ENCODE peak calls at places on chromosome 7, in four cellular contexts. R is GM12865, J is pancreas, N is fibroblast of lung. Q is an unnamed sample.
A peak's percentile ranks its signal among the peaks of the same experiment; 100 is the strongest.

GRCh38 chr7:26369519-26370385 is 78.1 kb downstream of the SNX10 start:
- DNase-seq in R (peak; percentile 48), N (peak; percentile 14), J (no peak), Q (no peak)

GRCh38 chr7:155868955-155869783 is 56.9 kb upstream of the SHH start:
- DNase-seq in N (no peak), J (no peak), R (no peak), Q (no peak)

GRCh38 chr7:145909956-145910611 is 206.5 kb upstream of the CNTNAP2 start:
- DNase-seq in R (no peak), J (no peak), N (no peak), Q (no peak)

GRCh38 chr7:110148054-110148453 is 942.9 kb upstream of the LRRN3 start:
- DNase-seq in R (no peak), J (no peak), N (no peak), Q (no peak)

GRCh38 chr7:38169862-38170261 is 8.2 kb upstream of the STARD3NL start:
- DNase-seq in R (peak; percentile 79), J (no peak), N (peak; percentile 98), Q (no peak)

GRCh38 chr7:141649865-141650499 is 52.0 kb downstream of the DENND11 start:
- DNase-seq in J (peak; percentile 48), R (peak; percentile 80), N (peak; percentile 82), Q (no peak)

GRCh38 chr7:112887-113286 is 79.5 kb upstream of the FAM20C start:
- DNase-seq in N (no peak), R (no peak), J (no peak), Q (no peak)

GRCh38 chr7:103795112-103795511 is 194.3 kb downstream of the RELN start:
- DNase-seq in N (no peak), R (no peak), J (no peak), Q (no peak)

GRCh38 chr7:27793780-27794179 is 53.8 kb downstream of the TAX1BP1 start:
- DNase-seq in J (no peak), N (peak; percentile 39), R (no peak), Q (no peak)

GRCh38 chr7:152624218-152624617 is 51.7 kb downstream of the XRCC2 start:
- DNase-seq in J (no peak), R (no peak), N (no peak), Q (no peak)

GRCh38 chr7:80392229-80393169 is 119.4 kb downstream of the GNAT3 start:
- DNase-seq in R (no peak), J (no peak), N (peak; percentile 26), Q (no peak)

GRCh38 chr7:23654508-23654907 is 25.5 kb upstream of the FAM221A start:
- DNase-seq in J (peak; percentile 45), R (peak; percentile 24), N (no peak), Q (no peak)

DNA sequence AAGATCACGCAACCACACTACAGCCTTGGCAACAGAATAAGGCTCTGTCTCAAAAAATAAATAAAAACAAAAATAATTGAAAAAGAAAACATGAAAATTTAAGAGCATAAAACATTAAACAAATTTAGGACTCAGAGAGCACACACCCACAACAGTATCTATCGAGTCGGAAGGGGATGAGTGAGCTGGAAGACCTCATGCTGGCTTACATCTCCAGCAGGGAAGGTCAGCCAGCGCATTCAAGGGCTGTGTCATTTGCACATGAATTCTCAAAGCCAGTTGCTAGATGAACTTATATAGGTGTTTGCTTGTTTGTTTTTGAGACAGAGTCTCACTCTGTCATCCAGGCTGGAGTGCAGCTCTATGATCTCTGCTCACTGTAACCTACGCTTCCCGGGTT is 50.3 kb downstream of the SRRM3 start:
- DNase-seq in R (no peak), J (no peak), N (no peak), Q (no peak)
- H3K4me3 ChIP-seq in R (no peak overlapping the region), J (no peak overlapping the region), N (no peak overlapping the region), Q (no peak overlapping the region)

GRCh38 chr7:95205821-95206220 is 118.5 kb downstream of the PON1 start:
- DNase-seq in J (no peak), R (no peak), N (peak; percentile 91), Q (no peak)
- H3K4me3 ChIP-seq in J (no peak overlapping the region), R (no peak overlapping the region), N (no peak overlapping the region), Q (no peak overlapping the region)

GRCh38 chr7:149644754-149645153 is 128.6 kb downstream of the ZNF467 start:
- DNase-seq in R (no peak), J (no peak), N (no peak), Q (no peak)
- H3K4me3 ChIP-seq in R (no peak overlapping the region), J (no peak overlapping the region), N (no peak overlapping the region), Q (no peak overlapping the region)

DNA sequence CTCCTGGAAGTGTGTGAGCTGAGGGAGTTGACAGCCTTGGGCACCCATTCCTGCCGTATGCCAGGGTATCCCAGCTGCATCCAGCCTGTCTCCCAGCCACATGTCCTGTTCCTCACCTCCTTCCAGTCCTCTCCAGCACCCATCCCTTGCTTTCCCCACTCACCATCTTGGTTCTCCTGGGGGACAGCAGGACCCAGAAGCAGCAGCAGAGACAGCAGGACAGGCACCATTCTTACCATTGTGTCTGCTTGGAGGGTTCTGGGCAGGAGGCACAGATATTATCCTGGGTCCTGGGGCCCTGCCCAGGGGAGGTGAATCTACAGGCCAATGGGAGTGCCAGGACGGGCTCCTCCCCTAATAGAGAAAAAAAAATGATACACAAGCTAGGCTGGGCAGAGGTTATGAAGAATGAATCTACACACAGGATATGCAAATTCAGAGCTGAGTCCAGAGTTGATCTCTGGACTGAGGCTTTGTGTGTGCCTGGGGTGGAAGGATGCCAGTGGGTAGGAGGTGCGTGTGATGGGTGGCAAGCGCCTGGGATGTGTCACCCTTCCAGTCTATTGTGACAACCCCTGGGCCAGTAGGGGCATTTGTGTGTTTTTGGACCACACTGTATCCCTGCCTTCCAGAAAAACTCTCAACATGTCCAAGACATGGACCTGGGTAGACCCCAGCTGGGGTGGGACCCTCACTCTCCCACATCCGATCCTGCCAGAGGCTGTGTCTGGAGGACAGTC is at the start of gene AZGP1:
- DNase-seq in N (no peak), J (peak; percentile 84), R (no peak), Q (no peak)
- H3K4me3 ChIP-seq in N (no peak within 1 kb of the TSS), J (peak within 1 kb of the TSS; percentile 46), R (no peak within 1 kb of the TSS), Q (no peak within 1 kb of the TSS)

GRCh38 chr7:94295805-94296204 is 98.9 kb upstream of the COL1A2 start:
- DNase-seq in J (no peak), R (no peak), N (peak; percentile 81), Q (no peak)
- H3K4me3 ChIP-seq in J (no peak overlapping the region), R (no peak overlapping the region), N (no peak overlapping the region), Q (no peak overlapping the region)

GRCh38 chr7:20776214-20776875 is 10.3 kb downstream of the SP8 start:
- DNase-seq in J (no peak), R (no peak), N (no peak), Q (no peak)

GRCh38 chr7:20778063-20778721 is 8.5 kb downstream of the SP8 start:
- DNase-seq in R (no peak), N (no peak), J (peak; percentile 57), Q (no peak)

GRCh38 chr7:20779041-20779440 is 7.6 kb downstream of the SP8 start:
- DNase-seq in R (no peak), N (no peak), J (no peak), Q (no peak)

GRCh38 chr7:20776942-20777341 is 9.7 kb downstream of the SP8 start:
- DNase-seq in N (no peak), J (no peak), R (no peak), Q (no peak)

GRCh38 chr7:20777377-20778062 is 9.2 kb downstream of the SP8 start:
- DNase-seq in N (no peak), R (no peak), J (no peak), Q (no peak)
- H3K4me3 ChIP-seq in N (no peak overlapping the region), R (no peak overlapping the region), J (peak overlapping the region; percentile 21), Q (no peak overlapping the region)

GRCh38 chr7:137747359-137748031 is 99.3 kb downstream of the DGKI start:
- DNase-seq in J (no peak), R (no peak), N (no peak), Q (no peak)
- H3K4me3 ChIP-seq in J (no peak overlapping the region), R (no peak overlapping the region), N (no peak overlapping the region), Q (no peak overlapping the region)

GRCh38 chr7:95621404-95621803 is 25.1 kb upstream of the PDK4 start:
- DNase-seq in R (no peak), N (no peak), J (no peak), Q (no peak)

GRCh38 chr7:95622001-95622549 is 25.8 kb upstream of the PDK4 start:
- DNase-seq in R (no peak), J (no peak), N (no peak), Q (no peak)

GRCh38 chr7:95623788-95624187 is 27.5 kb upstream of the PDK4 start:
- DNase-seq in N (no peak), J (no peak), R (no peak), Q (no peak)

GRCh38 chr7:95620631-95621030 is 24.3 kb upstream of the PDK4 start:
- DNase-seq in J (no peak), R (no peak), N (no peak), Q (no peak)

GRCh38 chr7:95622859-95623258 is 26.5 kb upstream of the PDK4 start:
- DNase-seq in R (no peak), J (no peak), N (no peak), Q (no peak)
- H3K4me3 ChIP-seq in R (no peak overlapping the region), J (no peak overlapping the region), N (no peak overlapping the region), Q (no peak overlapping the region)

Q was measured in left lung.